ENCODE peak calls at places on chromosomes 2 and 18, in five cellular contexts. R, H, W, V and Z are unnamed samples.

GRCh38 chr18:63119647-63120046 is 199.9 kb downstream of the BCL2 start:
- DNase-seq in W (no peak), R (peak), V (no peak), H (peak), Z (no peak)

GRCh38 chr2:236972491-236973379 is 113.0 kb upstream of the COPS8 start:
- DNase-seq in W (no peak), V (no peak), R (peak), H (peak), Z (no peak)

GRCh38 chr2:147471126-147471525 is 373.7 kb upstream of the ACVR2A start:
- DNase-seq in H (no peak), R (no peak), V (no peak), W (no peak), Z (no peak)

GRCh38 chr2:138029238-138029637 is 65.0 kb downstream of the HNMT start:
- DNase-seq in H (peak), W (peak), V (no peak), R (no peak), Z (no peak)

GRCh38 chr2:31235504-31235902 is 1.6 kb downstream of the EHD3 start:
- DNase-seq in H (peak), R (no peak), W (peak), V (no peak), Z (no peak)

GRCh38 chr2:236008857-236009256 is 159.3 kb downstream of the GBX2 start:
- DNase-seq in V (no peak), W (no peak), R (no peak), H (no peak), Z (no peak)

GRCh38 chr2:137928547-137929503 is 35.4 kb upstream of the HNMT start:
- DNase-seq in H (no peak), R (no peak), W (no peak), V (no peak), Z (no peak)

GRCh38 chr2:111930875-111931274 is 32.5 kb downstream of the MERTK start:
- DNase-seq in V (no peak), W (peak), R (no peak), H (peak), Z (no peak)

GRCh38 chr2:233964581-233964980 is 47.4 kb downstream of the TRPM8 start:
- DNase-seq in H (no peak), R (no peak), V (no peak), W (no peak), Z (no peak)

GRCh38 chr2:233967163-233967562 is 50.0 kb downstream of the TRPM8 start:
- DNase-seq in W (no peak), H (no peak), R (no peak), V (no peak), Z (no peak)

GRCh38 chr2:233966388-233966787 is 49.2 kb downstream of the TRPM8 start:
- DNase-seq in W (no peak), H (peak), V (no peak), R (no peak), Z (no peak)

GRCh38 chr2:233961905-233962304 is 44.7 kb downstream of the TRPM8 start:
- DNase-seq in R (no peak), W (no peak), H (no peak), V (no peak), Z (no peak)

DNA sequence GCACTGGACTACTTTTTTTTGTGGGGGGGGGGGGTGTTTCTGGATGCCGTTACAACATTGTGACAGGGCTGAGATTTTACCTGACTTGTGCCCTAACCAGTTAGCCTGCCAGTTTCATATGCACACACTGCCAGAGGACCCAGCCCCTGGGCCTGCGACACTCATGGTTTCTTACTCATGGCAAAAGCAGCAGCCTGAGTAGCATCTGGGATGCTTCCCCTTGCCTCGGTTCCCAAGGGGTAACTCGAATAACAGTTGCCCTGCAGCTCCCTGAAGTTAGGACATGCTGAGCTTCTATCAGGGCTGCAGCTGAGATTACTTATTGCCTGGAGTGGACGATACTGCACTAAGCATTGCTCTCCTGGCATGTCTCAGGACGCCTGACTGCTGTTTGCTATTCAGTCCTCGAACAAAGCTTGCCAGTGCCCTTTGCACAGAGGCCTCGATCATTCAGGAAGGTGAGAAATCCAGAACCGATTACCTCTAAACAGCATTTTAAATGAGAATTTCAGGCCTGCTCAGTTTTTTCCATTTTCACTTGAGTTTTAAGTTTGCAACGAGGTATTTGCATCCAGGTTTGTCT is 48.0 kb downstream of the TRPM8 start:
- DNase-seq in R (no peak), W (no peak), V (no peak), H (no peak), Z (no peak)
- TF ChIP-seq CTCF in R (no peak), W (no peak), V (no peak), H (no peak), Z (no peak)

GRCh38 chr2:217466104-217466503 is 536.7 kb downstream of the TNS1 start:
- DNase-seq in H (no peak), W (no peak), R (no peak), V (no peak), Z (no peak)

GRCh38 chr2:217467331-217467730 is 535.5 kb downstream of the TNS1 start:
- DNase-seq in H (peak), W (no peak), V (no peak), R (no peak), Z (no peak)

GRCh38 chr2:217469203-217469810 is 533.5 kb downstream of the TNS1 start:
- DNase-seq in V (no peak), H (no peak), R (no peak), W (no peak), Z (no peak)

GRCh38 chr2:217466799-217467198 is 536.0 kb downstream of the TNS1 start:
- DNase-seq in V (no peak), R (no peak), H (no peak), W (no peak), Z (no peak)

DNA sequence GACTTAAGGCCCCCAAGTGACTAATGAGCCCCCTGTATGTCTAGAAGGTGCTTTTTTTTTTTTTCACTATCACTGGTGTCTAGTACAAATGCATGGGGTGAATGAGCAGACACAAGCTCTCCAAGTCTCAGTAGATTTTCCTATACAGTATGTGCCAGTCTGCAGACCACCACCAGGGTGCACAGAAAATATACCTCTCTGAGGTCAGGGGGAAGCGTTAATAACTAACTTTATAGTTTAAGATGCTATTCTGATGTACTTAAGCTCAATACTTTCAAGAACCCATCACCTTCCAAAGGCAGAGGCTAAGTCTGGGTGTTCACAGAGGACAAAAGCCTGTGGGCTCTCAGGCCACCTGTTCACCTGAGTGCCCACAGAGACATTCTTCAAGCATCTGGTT is 534.8 kb downstream of the TNS1 start:
- DNase-seq in V (no peak), R (no peak), W (no peak), H (no peak), Z (no peak)
- TF ChIP-seq CTCF in V (peak), R (peak), W (no peak), H (no peak), Z (peak)

DNA sequence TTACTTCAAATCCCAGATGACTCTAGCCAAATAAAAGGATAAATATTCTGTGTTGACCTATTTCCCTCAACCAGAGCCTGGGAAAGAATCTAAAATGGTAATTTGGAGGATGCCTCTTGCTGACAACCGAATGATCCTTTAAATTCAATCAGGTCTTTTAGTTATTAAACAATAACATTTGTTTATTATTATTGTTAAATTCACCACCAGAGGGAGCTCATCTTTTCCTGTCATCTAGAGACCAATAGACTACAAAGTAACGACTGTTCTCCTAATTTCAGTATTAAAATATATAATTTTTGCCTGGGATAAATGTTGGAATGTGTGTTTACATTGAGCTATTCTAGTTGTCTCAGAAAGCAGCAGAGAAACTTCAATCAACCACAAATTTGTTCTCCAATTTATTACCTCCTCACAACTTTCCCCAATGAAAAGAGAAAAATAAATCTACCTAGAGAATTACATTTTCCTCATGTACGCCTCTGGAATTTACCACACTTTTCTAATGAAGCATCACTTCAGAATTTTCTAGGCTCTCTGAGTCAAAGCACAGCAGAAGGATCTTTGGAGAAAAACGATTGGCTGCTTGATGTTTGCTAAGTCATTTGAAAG is 142.7 kb downstream of the SCG2 start:
- DNase-seq in H (peak), V (no peak), W (no peak), R (no peak), Z (no peak)
- TF ChIP-seq CTCF in H (no peak), V (peak), W (no peak), R (peak), Z (peak)

GRCh38 chr2:200828104-200828503 is 16.4 kb downstream of the BZW1 start:
- DNase-seq in H (no peak), V (no peak), W (no peak), R (no peak), Z (no peak)

GRCh38 chr2:200829258-200829655 is 17.5 kb downstream of the BZW1 start:
- DNase-seq in H (no peak), V (no peak), R (peak), W (no peak), Z (no peak)

DNA sequence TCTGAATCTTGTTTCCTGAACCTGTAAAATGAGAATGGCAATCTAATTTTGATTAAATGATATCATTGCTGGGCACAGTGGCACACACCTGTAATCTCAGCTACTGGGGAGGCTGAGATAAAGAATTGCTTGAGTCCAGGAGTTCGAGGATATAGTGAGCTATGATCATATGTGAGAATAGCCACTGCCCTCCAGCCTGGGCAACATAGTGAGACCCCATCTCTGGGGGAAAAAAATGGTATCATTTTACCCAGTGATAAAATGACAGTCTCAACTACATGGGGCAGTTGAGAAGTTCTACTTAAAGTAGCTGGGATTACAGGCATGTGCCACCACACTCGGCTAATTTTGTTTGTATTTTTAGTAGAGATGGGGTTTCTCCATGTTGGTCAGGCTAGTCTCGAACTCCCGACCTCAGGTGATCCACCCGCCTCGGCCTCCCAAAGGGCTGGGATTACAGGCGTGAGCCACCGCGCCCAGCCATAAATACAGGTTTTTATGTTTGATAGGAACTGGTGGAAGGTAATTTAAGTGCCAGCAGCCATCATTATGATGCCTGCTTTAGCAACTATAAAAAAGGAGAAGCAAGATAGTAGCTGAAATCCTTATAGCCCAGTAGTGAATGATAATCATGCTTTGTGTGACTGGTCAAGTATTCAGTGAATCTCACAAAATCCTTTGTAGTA is 17.0 kb downstream of the BZW1 start:
- DNase-seq in H (no peak), R (no peak), W (no peak), V (no peak), Z (no peak)
- TF ChIP-seq CTCF in H (no peak), R (no peak), W (no peak), V (no peak), Z (no peak)

GRCh38 chr18:60070631-60071030 is 170.8 kb downstream of the PMAIP1 start:
- DNase-seq in V (no peak), W (peak), R (no peak), H (no peak), Z (no peak)

DNA sequence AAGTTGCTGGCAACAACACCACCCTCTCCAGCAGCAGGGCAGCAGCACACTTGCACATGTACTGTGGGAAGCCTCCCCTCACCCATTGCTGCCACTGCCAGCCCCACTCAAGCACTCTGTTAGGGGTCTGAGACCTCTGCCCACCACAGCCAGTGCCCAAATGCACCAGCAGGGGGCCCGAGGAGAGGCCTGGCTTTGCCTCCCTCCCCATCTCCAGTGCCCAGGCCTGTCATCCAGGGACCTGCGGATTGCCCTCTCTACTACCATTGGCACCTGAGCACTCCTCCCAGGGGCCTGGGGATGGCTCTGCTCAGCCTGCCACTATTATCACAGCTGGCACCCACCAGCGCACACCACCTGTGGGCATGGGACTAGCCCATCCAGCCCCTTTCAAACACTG is 175.7 kb downstream of the PMAIP1 start:
- DNase-seq in W (no peak), H (no peak), V (no peak), R (no peak), Z (no peak)
- TF ChIP-seq CTCF in W (no peak), H (no peak), V (no peak), R (peak), Z (no peak)